ENCODE peak calls at places on chromosomes 16 and 17, in four cellular contexts. One of them, this sample, is unnamed.

GRCh38 chr16:52770828-52771227 is 223.9 kb upstream of the TOX3 start:
- DNase-seq in GM12892: no peak
- DNase-seq in body of pancreas: no peak
- DNase-seq in RWPE1: no peak
- DNase-seq in this sample: no peak

GRCh38 chr16:18853694-18854093 is 52.3 kb upstream of the ARL6IP1 start:
- DNase-seq in GM12892: no peak
- DNase-seq in body of pancreas: no peak
- DNase-seq in RWPE1: no peak
- DNase-seq in this sample: no peak

GRCh38 chr17:44039829-44040635 is 25.3 kb upstream of the TMEM101 start:
- DNase-seq in GM12892: no peak
- DNase-seq in body of pancreas: no peak
- DNase-seq in RWPE1: peak
- DNase-seq in this sample: peak

GRCh38 chr17:31050948-31051347 is 43.8 kb upstream of the NF1 start:
- DNase-seq in GM12892: no peak
- DNase-seq in body of pancreas: no peak
- DNase-seq in RWPE1: no peak
- DNase-seq in this sample: no peak

GRCh38 chr16:58481931-58482330 is 18.0 kb upstream of the NDRG4 start:
- DNase-seq in GM12892: no peak
- DNase-seq in body of pancreas: no peak
- DNase-seq in RWPE1: no peak
- DNase-seq in this sample: no peak

GRCh38 chr17:68033636-68034451 is 1.7 kb upstream of the KPNA2 start:
- DNase-seq in GM12892: no peak
- DNase-seq in body of pancreas: no peak
- DNase-seq in RWPE1: peak
- DNase-seq in this sample: no peak

GRCh38 chr17:8120520-8121443 is 2.5 kb upstream of the ALOXE3 start:
- DNase-seq in GM12892: no peak
- DNase-seq in body of pancreas: peak
- DNase-seq in RWPE1: peak
- DNase-seq in this sample: peak

GRCh38 chr17:76567634-76568432 is 17.8 kb downstream of the ST6GALNAC2 start:
- DNase-seq in GM12892: no peak
- DNase-seq in body of pancreas: peak
- DNase-seq in RWPE1: no peak
- DNase-seq in this sample: peak

GRCh38 chr17:19431691-19432090 is 20.7 kb downstream of the RNF112 start:
- DNase-seq in GM12892: no peak
- DNase-seq in body of pancreas: no peak
- DNase-seq in RWPE1: no peak
- DNase-seq in this sample: no peak

GRCh38 chr17:36657763-36658490 is 56.5 kb downstream of the MRM1 start:
- DNase-seq in GM12892: peak
- DNase-seq in body of pancreas: peak
- DNase-seq in RWPE1: no peak
- DNase-seq in this sample: no peak

GRCh38 chr16:89094252-89094901 is 725 bp downstream of the ACSF3 start:
- DNase-seq in GM12892: no peak
- DNase-seq in body of pancreas: no peak
- DNase-seq in RWPE1: peak
- DNase-seq in this sample: peak

GRCh38 chr16:3999890-4000325 is 116.3 kb downstream of the ADCY9 start:
- DNase-seq in GM12892: no peak
- DNase-seq in body of pancreas: no peak
- DNase-seq in RWPE1: no peak
- DNase-seq in this sample: no peak

GRCh38 chr17:58308173-58308984 is 20.2 kb downstream of the TSPOAP1 start:
- DNase-seq in GM12892: no peak
- DNase-seq in body of pancreas: no peak
- DNase-seq in RWPE1: no peak
- DNase-seq in this sample: no peak

GRCh38 chr17:6608321-6608720 is 32.2 kb downstream of the KIAA0753 start:
- DNase-seq in GM12892: no peak
- DNase-seq in body of pancreas: no peak
- DNase-seq in RWPE1: peak
- DNase-seq in this sample: no peak

GRCh38 chr17:2798188-2798587 is 1.9 kb downstream of the RAP1GAP2 start:
- DNase-seq in GM12892: no peak
- DNase-seq in body of pancreas: no peak
- DNase-seq in RWPE1: no peak
- DNase-seq in this sample: no peak

GRCh38 chr17:78040561-78041400 is 82.3 kb downstream of the TNRC6C start:
- DNase-seq in GM12892: no peak
- DNase-seq in body of pancreas: peak
- DNase-seq in RWPE1: peak
- DNase-seq in this sample: peak

GRCh38 chr17:65042911-65043310 is 13.6 kb downstream of the GNA13 start:
- DNase-seq in GM12892: no peak
- DNase-seq in body of pancreas: no peak
- DNase-seq in RWPE1: no peak
- DNase-seq in this sample: no peak

GRCh38 chr16:67157106-67157748 is 2.5 kb downstream of the TRADD start:
- DNase-seq in GM12892: no peak
- DNase-seq in body of pancreas: no peak
- DNase-seq in RWPE1: no peak
- DNase-seq in this sample: no peak

GRCh38 chr17:49076575-49077384 is 55.8 kb upstream of the B4GALNT2 start:
- DNase-seq in GM12892: no peak
- DNase-seq in body of pancreas: no peak
- DNase-seq in RWPE1: no peak
- DNase-seq in this sample: no peak

GRCh38 chr16:61128545-61129323 is 907.5 kb downstream of the CDH8 start:
- DNase-seq in GM12892: no peak
- DNase-seq in body of pancreas: peak
- DNase-seq in RWPE1: no peak
- DNase-seq in this sample: no peak

GRCh38 chr16:47983999-47984580 is 171.7 kb downstream of the ABCC12 start:
- DNase-seq in GM12892: no peak
- DNase-seq in body of pancreas: no peak
- DNase-seq in RWPE1: no peak
- DNase-seq in this sample: no peak

GRCh38 chr17:42780816-42781638 is 617 bp downstream of the WNK4 start:
- DNase-seq in GM12892: no peak
- DNase-seq in body of pancreas: no peak
- DNase-seq in RWPE1: no peak
- DNase-seq in this sample: no peak

GRCh38 chr17:78351449-78352006 is 8.3 kb downstream of the SOCS3 start:
- DNase-seq in GM12892: no peak
- DNase-seq in body of pancreas: peak
- DNase-seq in RWPE1: peak
- DNase-seq in this sample: peak

GRCh38 chr16:89599451-89599858 is 14.0 kb upstream of the DPEP1 start:
- DNase-seq in GM12892: no peak
- DNase-seq in body of pancreas: peak
- DNase-seq in RWPE1: no peak
- DNase-seq in this sample: no peak

GRCh38 chr17:9386401-9386800 is 189.2 kb downstream of the STX8 start:
- DNase-seq in GM12892: no peak
- DNase-seq in body of pancreas: no peak
- DNase-seq in RWPE1: peak
- DNase-seq in this sample: peak

GRCh38 chr17:74134991-74135390 is 68.5 kb upstream of the RPL38 start:
- DNase-seq in GM12892: no peak
- DNase-seq in body of pancreas: no peak
- DNase-seq in RWPE1: no peak
- DNase-seq in this sample: no peak

GRCh38 chr16:12732600-12732999 is 71.1 kb downstream of the CPPED1 start:
- DNase-seq in GM12892: no peak
- DNase-seq in body of pancreas: no peak
- DNase-seq in RWPE1: no peak
- DNase-seq in this sample: no peak

GRCh38 chr17:35214192-35214591 is 20.0 kb upstream of the SLC35G3 start:
- DNase-seq in GM12892: no peak
- DNase-seq in body of pancreas: no peak
- DNase-seq in RWPE1: no peak
- DNase-seq in this sample: no peak

GRCh38 chr17:73262676-73263642 is 1.3 kb upstream of the CPSF4L start:
- DNase-seq in GM12892: no peak
- DNase-seq in body of pancreas: no peak
- DNase-seq in RWPE1: no peak
- DNase-seq in this sample: no peak

GRCh38 chr16:49593423-49594040 is 219.9 kb downstream of the C16orf78 start:
- DNase-seq in GM12892: no peak
- DNase-seq in body of pancreas: no peak
- DNase-seq in RWPE1: no peak
- DNase-seq in this sample: no peak

GRCh38 chr16:10992112-10992511 is 47.7 kb downstream of the CLEC16A start:
- DNase-seq in GM12892: no peak
- DNase-seq in body of pancreas: no peak
- DNase-seq in RWPE1: no peak
- DNase-seq in this sample: no peak

GRCh38 chr17:77312061-77312684 is 171.4 kb downstream of the SEC14L1 start:
- DNase-seq in GM12892: no peak
- DNase-seq in body of pancreas: peak
- DNase-seq in RWPE1: no peak
- DNase-seq in this sample: no peak

GRCh38 chr16:66930189-66930588 is 4.0 kb downstream of the CIAO2B start:
- DNase-seq in GM12892: no peak
- DNase-seq in body of pancreas: peak
- DNase-seq in RWPE1: no peak
- DNase-seq in this sample: peak